ENCODE peak calls at places on chromosomes 7 and 10, in nine cellular contexts. One of them, this sample, is unnamed.

GRCh38 chr10:101290415-101290814 is 61.2 kb upstream of the LBX1 start:
- DNase-seq in left lung: no peak
- DNase-seq in AG04450: no peak
- DNase-seq in OCI-LY7: no peak
- DNase-seq in AG10803: no peak
- DNase-seq in GM23338: no peak
- DNase-seq in upper lobe of right lung: no peak
- DNase-seq in cardiac fibroblast: no peak
- DNase-seq in IMR-90: no peak
- DNase-seq in this sample: no peak

GRCh38 chr10:13788701-13789447 is 202.1 kb downstream of the PRPF18 start:
- DNase-seq in left lung: peak; percentile 39
- DNase-seq in AG04450: no peak
- DNase-seq in OCI-LY7: peak; percentile 19
- DNase-seq in AG10803: peak; percentile 69
- DNase-seq in GM23338: no peak
- DNase-seq in upper lobe of right lung: no peak
- DNase-seq in cardiac fibroblast: peak; percentile 62
- DNase-seq in IMR-90: peak; percentile 68
- DNase-seq in this sample: no peak

GRCh38 chr10:123380491-123381085 is 226.4 kb downstream of the BUB3 start:
- DNase-seq in left lung: no peak
- DNase-seq in AG04450: no peak
- DNase-seq in OCI-LY7: no peak
- DNase-seq in AG10803: peak; percentile 6
- DNase-seq in GM23338: peak; percentile 37
- DNase-seq in upper lobe of right lung: no peak
- DNase-seq in cardiac fibroblast: peak; percentile 46
- DNase-seq in IMR-90: no peak
- DNase-seq in this sample: peak; percentile 1

GRCh38 chr10:71868192-71868697 is 17.2 kb upstream of the PSAP start:
- DNase-seq in left lung: peak; percentile 86
- DNase-seq in AG04450: no peak
- DNase-seq in OCI-LY7: peak; percentile 39
- DNase-seq in AG10803: peak; percentile 83
- DNase-seq in GM23338: no peak
- DNase-seq in upper lobe of right lung: peak; percentile 78
- DNase-seq in cardiac fibroblast: peak; percentile 75
- DNase-seq in IMR-90: peak; percentile 70
- DNase-seq in this sample: no peak

GRCh38 chr10:84204122-84204521 is 9.8 kb downstream of the CDHR1 start:
- DNase-seq in left lung: no peak
- DNase-seq in AG04450: no peak
- DNase-seq in OCI-LY7: peak; percentile 23
- DNase-seq in AG10803: no peak
- DNase-seq in GM23338: peak; percentile 74
- DNase-seq in upper lobe of right lung: no peak
- DNase-seq in cardiac fibroblast: no peak
- DNase-seq in IMR-90: no peak
- DNase-seq in this sample: no peak

GRCh38 chr10:70693619-70694286 is 21.4 kb downstream of the ADAMTS14 start:
- DNase-seq in left lung: peak; percentile 54
- DNase-seq in AG04450: peak; percentile 55
- DNase-seq in OCI-LY7: no peak
- DNase-seq in AG10803: peak; percentile 99
- DNase-seq in GM23338: no peak
- DNase-seq in upper lobe of right lung: no peak
- DNase-seq in cardiac fibroblast: peak; percentile 72
- DNase-seq in IMR-90: peak; percentile 58
- DNase-seq in this sample: peak; percentile 57

GRCh38 chr7:22668971-22669401 is 58.0 kb upstream of the IL6 start:
- DNase-seq in left lung: no peak
- DNase-seq in AG04450: no peak
- DNase-seq in OCI-LY7: no peak
- DNase-seq in AG10803: no peak
- DNase-seq in GM23338: peak; percentile 67
- DNase-seq in upper lobe of right lung: no peak
- DNase-seq in cardiac fibroblast: no peak
- DNase-seq in IMR-90: no peak
- DNase-seq in this sample: no peak

GRCh38 chr10:91462423-91462822 is 52.3 kb downstream of the HECTD2 start:
- DNase-seq in left lung: no peak
- DNase-seq in AG04450: no peak
- DNase-seq in OCI-LY7: no peak
- DNase-seq in AG10803: peak; percentile 24
- DNase-seq in GM23338: no peak
- DNase-seq in upper lobe of right lung: no peak
- DNase-seq in cardiac fibroblast: no peak
- DNase-seq in IMR-90: peak; percentile 42
- DNase-seq in this sample: no peak

GRCh38 chr7:81299272-81299671 is 380.4 kb upstream of the SEMA3C start:
- DNase-seq in left lung: no peak
- DNase-seq in AG04450: peak; percentile 78
- DNase-seq in OCI-LY7: no peak
- DNase-seq in AG10803: peak; percentile 96
- DNase-seq in GM23338: no peak
- DNase-seq in upper lobe of right lung: no peak
- DNase-seq in cardiac fibroblast: peak; percentile 94
- DNase-seq in IMR-90: peak; percentile 96
- DNase-seq in this sample: peak; percentile 96

GRCh38 chr10:5509691-5510090 is 10.3 kb upstream of the CALML5 start:
- DNase-seq in left lung: no peak
- DNase-seq in AG04450: no peak
- DNase-seq in OCI-LY7: no peak
- DNase-seq in AG10803: no peak
- DNase-seq in GM23338: no peak
- DNase-seq in upper lobe of right lung: peak; percentile 52
- DNase-seq in cardiac fibroblast: no peak
- DNase-seq in IMR-90: no peak
- DNase-seq in this sample: no peak

DNA sequence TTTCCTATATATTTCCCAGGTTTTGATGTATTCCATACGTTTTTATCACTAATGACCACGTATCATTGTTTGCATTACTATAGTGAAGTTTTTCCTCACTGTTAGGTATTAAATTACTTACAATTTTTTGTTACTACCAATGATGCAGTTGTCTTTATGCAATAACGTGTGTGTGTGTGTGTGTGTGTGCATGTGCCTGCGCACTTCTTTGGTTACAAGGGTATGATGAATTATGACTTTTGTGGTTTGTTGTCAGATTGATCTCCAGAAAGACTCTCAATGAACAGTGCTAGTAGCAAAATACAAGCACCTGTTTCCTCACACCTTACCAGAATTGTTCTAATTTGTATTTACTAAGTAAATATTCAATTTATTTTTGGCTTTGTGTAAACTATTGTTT is 51.5 kb downstream of the MCMBP start:
- DNase-seq in left lung: no peak
- DNase-seq in AG04450: no peak
- DNase-seq in OCI-LY7: no peak
- DNase-seq in AG10803: no peak
- DNase-seq in GM23338: no peak
- DNase-seq in upper lobe of right lung: no peak
- DNase-seq in cardiac fibroblast: no peak
- DNase-seq in IMR-90: no peak
- DNase-seq in this sample: no peak
- H3K4me3 ChIP-seq in left lung: no peak overlapping the region
- H3K4me3 ChIP-seq in AG04450: no peak overlapping the region
- H3K4me3 ChIP-seq in OCI-LY7: no peak overlapping the region
- H3K4me3 ChIP-seq in AG10803: no peak overlapping the region
- H3K4me3 ChIP-seq in GM23338: peak overlapping the region; percentile 60
- H3K4me3 ChIP-seq in upper lobe of right lung: no peak overlapping the region
- H3K4me3 ChIP-seq in cardiac fibroblast: no peak overlapping the region
- H3K4me3 ChIP-seq in IMR-90: no peak overlapping the region
- H3K4me3 ChIP-seq in this sample: no peak overlapping the region

GRCh38 chr7:128167791-128168666 is 73.0 kb upstream of the LEP start:
- DNase-seq in left lung: no peak
- DNase-seq in AG04450: no peak
- DNase-seq in OCI-LY7: no peak
- DNase-seq in AG10803: no peak
- DNase-seq in GM23338: peak; percentile 65
- DNase-seq in upper lobe of right lung: no peak
- DNase-seq in cardiac fibroblast: no peak
- DNase-seq in IMR-90: no peak
- DNase-seq in this sample: no peak
- H3K4me3 ChIP-seq in left lung: peak overlapping the region; percentile 30
- H3K4me3 ChIP-seq in AG04450: peak overlapping the region; percentile 4
- H3K4me3 ChIP-seq in OCI-LY7: no peak overlapping the region
- H3K4me3 ChIP-seq in AG10803: no peak overlapping the region
- H3K4me3 ChIP-seq in GM23338: peak overlapping the region; percentile 90
- H3K4me3 ChIP-seq in upper lobe of right lung: peak overlapping the region; percentile 45
- H3K4me3 ChIP-seq in cardiac fibroblast: no peak overlapping the region
- H3K4me3 ChIP-seq in IMR-90: no peak overlapping the region
- H3K4me3 ChIP-seq in this sample: peak overlapping the region; percentile 23

DNA sequence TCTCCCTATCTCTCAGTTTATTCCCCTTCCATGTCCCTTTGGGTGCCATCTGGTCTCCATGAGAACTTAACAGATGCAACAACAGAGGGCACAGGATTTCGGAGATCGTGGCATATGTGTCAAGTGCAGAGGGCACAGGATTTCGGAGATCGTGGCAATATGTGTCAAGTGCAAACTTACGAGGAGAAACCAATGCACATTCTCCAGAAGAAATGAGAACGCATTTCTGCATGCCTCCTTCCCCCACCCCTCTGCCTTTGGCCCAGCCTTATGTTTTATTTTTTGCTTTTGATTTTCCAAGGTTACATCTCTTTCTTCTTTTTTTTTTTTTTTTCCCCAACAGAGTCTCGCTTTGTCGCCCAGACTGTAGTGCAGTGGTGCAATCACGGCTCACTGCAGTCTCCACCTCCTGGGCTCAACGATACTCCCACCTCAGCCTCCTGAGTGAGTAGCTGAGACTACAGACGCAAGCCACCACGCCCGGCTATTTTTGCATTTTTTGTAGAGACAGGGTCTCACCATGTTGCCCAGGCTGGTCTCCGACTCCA is 580 bp upstream of the ANKRD26 start:
- DNase-seq in left lung: no peak
- DNase-seq in AG04450: no peak
- DNase-seq in OCI-LY7: no peak
- DNase-seq in AG10803: no peak
- DNase-seq in GM23338: no peak
- DNase-seq in upper lobe of right lung: no peak
- DNase-seq in cardiac fibroblast: no peak
- DNase-seq in IMR-90: no peak
- DNase-seq in this sample: no peak
- H3K4me3 ChIP-seq in left lung: peak overlapping the region; percentile 81
- H3K4me3 ChIP-seq in AG04450: peak overlapping the region; percentile 85
- H3K4me3 ChIP-seq in OCI-LY7: peak overlapping the region; percentile 70
- H3K4me3 ChIP-seq in AG10803: peak overlapping the region; percentile 85
- H3K4me3 ChIP-seq in GM23338: peak overlapping the region; percentile 94
- H3K4me3 ChIP-seq in upper lobe of right lung: peak overlapping the region; percentile 78
- H3K4me3 ChIP-seq in cardiac fibroblast: peak overlapping the region; percentile 69
- H3K4me3 ChIP-seq in IMR-90: peak overlapping the region; percentile 48
- H3K4me3 ChIP-seq in this sample: peak overlapping the region; percentile 74

GRCh38 chr10:3781458-3782098 is 3.4 kb downstream of the KLF6 start:
- DNase-seq in left lung: peak; percentile 59
- DNase-seq in AG04450: no peak
- DNase-seq in OCI-LY7: peak; percentile 27
- DNase-seq in AG10803: peak; percentile 84
- DNase-seq in GM23338: no peak
- DNase-seq in upper lobe of right lung: peak; percentile 84
- DNase-seq in cardiac fibroblast: peak; percentile 83
- DNase-seq in IMR-90: peak; percentile 55
- DNase-seq in this sample: no peak
- H3K4me3 ChIP-seq in left lung: peak overlapping the region; percentile 66
- H3K4me3 ChIP-seq in AG04450: peak overlapping the region; percentile 88
- H3K4me3 ChIP-seq in OCI-LY7: peak overlapping the region; percentile 94
- H3K4me3 ChIP-seq in AG10803: peak overlapping the region; percentile 97
- H3K4me3 ChIP-seq in GM23338: peak overlapping the region; percentile 86
- H3K4me3 ChIP-seq in upper lobe of right lung: peak overlapping the region; percentile 89
- H3K4me3 ChIP-seq in cardiac fibroblast: peak overlapping the region; percentile 90
- H3K4me3 ChIP-seq in IMR-90: peak overlapping the region; percentile 91
- H3K4me3 ChIP-seq in this sample: peak overlapping the region; percentile 92

GRCh38 chr7:158976849-158977593 is 120.7 kb downstream of the DYNC2I1 start:
- DNase-seq in left lung: peak; percentile 81
- DNase-seq in AG04450: peak; percentile 30
- DNase-seq in OCI-LY7: peak; percentile 76
- DNase-seq in AG10803: peak; percentile 67
- DNase-seq in GM23338: peak; percentile 93
- DNase-seq in upper lobe of right lung: peak; percentile 90
- DNase-seq in cardiac fibroblast: peak; percentile 82
- DNase-seq in IMR-90: peak; percentile 51
- DNase-seq in this sample: peak; percentile 6
- H3K4me3 ChIP-seq in left lung: peak overlapping the region; percentile 16
- H3K4me3 ChIP-seq in AG04450: peak overlapping the region; percentile 41
- H3K4me3 ChIP-seq in OCI-LY7: peak overlapping the region; percentile 39
- H3K4me3 ChIP-seq in AG10803: peak overlapping the region; percentile 62
- H3K4me3 ChIP-seq in GM23338: no peak overlapping the region
- H3K4me3 ChIP-seq in upper lobe of right lung: peak overlapping the region; percentile 37
- H3K4me3 ChIP-seq in cardiac fibroblast: peak overlapping the region; percentile 48
- H3K4me3 ChIP-seq in IMR-90: peak overlapping the region; percentile 4
- H3K4me3 ChIP-seq in this sample: peak overlapping the region; percentile 44

DNA sequence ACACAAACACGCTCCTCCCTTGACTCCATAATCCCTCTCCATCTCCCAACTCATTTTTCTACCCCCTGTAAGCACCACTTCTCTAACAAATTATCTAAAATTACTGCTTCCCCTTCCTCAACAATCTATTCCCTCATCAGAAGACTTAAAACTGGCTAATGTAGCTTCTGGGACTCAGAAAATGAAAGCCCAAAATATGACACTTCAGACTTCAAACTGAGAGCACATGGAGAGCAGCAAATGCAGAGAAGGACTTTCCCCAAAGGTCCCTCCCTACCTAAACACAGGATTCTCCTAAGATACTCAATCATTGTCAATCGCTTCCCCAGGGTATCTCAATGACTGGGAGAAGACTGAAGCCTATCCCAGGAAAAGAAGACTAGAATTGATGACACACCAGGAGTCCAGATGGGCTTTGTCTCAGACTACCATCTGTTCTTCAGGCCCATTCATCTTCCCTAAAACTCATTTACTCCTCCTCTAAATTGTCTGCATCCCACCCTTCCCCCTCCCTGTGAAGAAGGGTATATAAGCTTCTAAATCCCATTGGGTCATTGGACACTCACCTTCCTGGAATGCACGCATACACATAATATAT is 39.2 kb downstream of the ST8SIA6 start:
- DNase-seq in left lung: no peak
- DNase-seq in AG04450: no peak
- DNase-seq in OCI-LY7: no peak
- DNase-seq in AG10803: no peak
- DNase-seq in GM23338: no peak
- DNase-seq in upper lobe of right lung: no peak
- DNase-seq in cardiac fibroblast: no peak
- DNase-seq in IMR-90: peak; percentile 3
- DNase-seq in this sample: no peak
- H3K4me3 ChIP-seq in left lung: no peak overlapping the region
- H3K4me3 ChIP-seq in AG04450: no peak overlapping the region
- H3K4me3 ChIP-seq in OCI-LY7: no peak overlapping the region
- H3K4me3 ChIP-seq in AG10803: no peak overlapping the region
- H3K4me3 ChIP-seq in GM23338: no peak overlapping the region
- H3K4me3 ChIP-seq in upper lobe of right lung: no peak overlapping the region
- H3K4me3 ChIP-seq in cardiac fibroblast: no peak overlapping the region
- H3K4me3 ChIP-seq in IMR-90: no peak overlapping the region
- H3K4me3 ChIP-seq in this sample: no peak overlapping the region

GRCh38 chr7:94590526-94591162 is 65.3 kb downstream of the SGCE start:
- DNase-seq in left lung: no peak
- DNase-seq in AG04450: no peak
- DNase-seq in OCI-LY7: no peak
- DNase-seq in AG10803: no peak
- DNase-seq in GM23338: no peak
- DNase-seq in upper lobe of right lung: no peak
- DNase-seq in cardiac fibroblast: no peak
- DNase-seq in IMR-90: no peak
- DNase-seq in this sample: no peak
- H3K4me3 ChIP-seq in left lung: no peak overlapping the region
- H3K4me3 ChIP-seq in AG04450: no peak overlapping the region
- H3K4me3 ChIP-seq in OCI-LY7: no peak overlapping the region
- H3K4me3 ChIP-seq in AG10803: no peak overlapping the region
- H3K4me3 ChIP-seq in GM23338: no peak overlapping the region
- H3K4me3 ChIP-seq in upper lobe of right lung: no peak overlapping the region
- H3K4me3 ChIP-seq in cardiac fibroblast: no peak overlapping the region
- H3K4me3 ChIP-seq in IMR-90: no peak overlapping the region
- H3K4me3 ChIP-seq in this sample: no peak overlapping the region

This sample was measured in skeletal muscle cell.